ENCODE peak calls at places on chromosomes 16 and 17, in four cellular contexts. G is NCI-H2029; W is CD8-positive, alpha-beta T cell; E is ACHN. M is an unnamed sample.
A peak's percentile ranks its signal among the peaks of the same experiment; 100 is the strongest.

GRCh38 chr17:5430413-5430999 is 8.4 kb downstream of the C1QBP start:
- DNase-seq in G (no peak), W (no peak), E (no peak), M (no peak)

GRCh38 chr17:75827291-75828050 is 16.7 kb downstream of the UNC13D start:
- DNase-seq in G (peak; percentile 38), W (peak; percentile 71), E (peak; percentile 56), M (peak; percentile 65)

GRCh38 chr16:85390511-85391174 is 222.5 kb upstream of the GSE1 start:
- DNase-seq in G (peak; percentile 50), W (no peak), E (peak; percentile 96), M (peak; percentile 91)

GRCh38 chr17:37494971-37495370 is 5.3 kb downstream of the DUSP14 start:
- DNase-seq in G (no peak), W (no peak), E (no peak), M (no peak)

GRCh38 chr17:17134952-17135340 is 71.2 kb downstream of the PLD6 start:
- DNase-seq in G (peak; percentile 56), W (no peak), E (no peak), M (no peak)

GRCh38 chr17:76327689-76328088 is 19.6 kb upstream of the QRICH2 start:
- DNase-seq in G (no peak), W (no peak), E (no peak), M (no peak)

GRCh38 chr16:19559242-19559910 is 3.9 kb downstream of the VPS35L start:
- DNase-seq in G (peak; percentile 20), W (no peak), E (peak; percentile 66), M (no peak)

GRCh38 chr17:50708050-50709000 is 611 bp upstream of the ANKRD40 start:
- DNase-seq in G (no peak), W (no peak), E (no peak), M (no peak)

GRCh38 chr16:48353565-48354163 is 31.5 kb downstream of the SIAH1 start:
- DNase-seq in G (peak; percentile 35), W (peak; percentile 75), E (peak; percentile 86), M (peak; percentile 56)

GRCh38 chr17:78272181-78272913 is 40.9 kb downstream of the TMEM235 start:
- DNase-seq in G (no peak), W (peak; percentile 89), E (no peak), M (peak; percentile 56)

GRCh38 chr16:29876578-29877249 is 13.7 kb upstream of the CDIPT start:
- DNase-seq in G (no peak), W (no peak), E (no peak), M (no peak)

GRCh38 chr17:70654706-70655105 is 485.4 kb downstream of the KCNJ2 start:
- DNase-seq in G (no peak), W (no peak), E (no peak), M (no peak)

GRCh38 chr16:10314811-10315210 is 71.0 kb upstream of the ATF7IP2 start:
- DNase-seq in G (no peak), W (no peak), E (peak; percentile 63), M (peak; percentile 47)

GRCh38 chr16:64391009-64391663 is 730.7 kb downstream of the CDH11 start:
- DNase-seq in G (no peak), W (no peak), E (peak; percentile 36), M (no peak)

M was measured in adrenal gland.